ENCODE peak calls at places on chromosomes 12 and 14, in ten cellular contexts. I is tibial artery; E is astrocyte; Q is EH; Z is HEK293T; D is effector memory CD8-positive, alpha-beta T cell; O is epithelial cell of esophagus; B is lower lobe of right lung; T is activated T-cell treated with anti-CD3 and anti-CD28 coated beads for 24 hours; X is H54. J is an unnamed sample.

GRCh38 chr14:89304972-89305703 is 111.9 kb downstream of the FOXN3 start:
- DNase-seq in O (peak), I (peak), D (no peak), T (no peak), Q (peak), B (no peak), E (peak), Z (no peak), X (no peak), J (peak)

GRCh38 chr12:120404271-120404670 is 33.6 kb upstream of the COX6A1 start:
- DNase-seq in D (no peak), Z (no peak), B (no peak), I (no peak), T (no peak), E (no peak), Q (no peak), X (no peak), O (no peak), J (no peak)

GRCh38 chr14:81269100-81269978 is 48.6 kb upstream of the GTF2A1 start:
- DNase-seq in Z (peak), D (peak), O (peak), Q (peak), T (no peak), B (no peak), X (peak), E (peak), I (no peak), J (peak)

GRCh38 chr12:105477873-105478272 is 147.4 kb downstream of the C12orf75 start:
- DNase-seq in B (no peak), X (no peak), E (no peak), Z (no peak), I (no peak), Q (no peak), D (no peak), O (no peak), T (no peak), J (no peak)

GRCh38 chr12:1995205-1995896 is 8.9 kb downstream of the DCP1B start:
- DNase-seq in Q (no peak), O (no peak), Z (no peak), I (no peak), D (no peak), E (no peak), T (no peak), B (no peak), X (no peak), J (no peak)

GRCh38 chr12:71594214-71594948 is 69.3 kb downstream of the ZFC3H1 start:
- DNase-seq in O (no peak), D (no peak), B (no peak), X (no peak), I (no peak), Q (peak), Z (peak), T (no peak), E (no peak), J (no peak)

GRCh38 chr12:76866726-76867125 is 12.1 kb downstream of the CSRP2 start:
- DNase-seq in X (no peak), T (no peak), D (no peak), I (no peak), O (no peak), Z (no peak), B (no peak), E (peak), Q (peak), J (no peak)

GRCh38 chr14:24785698-24786097 is 151.7 kb upstream of the GZMB start:
- DNase-seq in O (no peak), Z (no peak), I (no peak), T (no peak), B (no peak), E (no peak), Q (no peak), X (no peak), D (no peak), J (no peak)

GRCh38 chr12:27279836-27280235 is 35.8 kb downstream of the STK38L start:
- DNase-seq in B (no peak), D (no peak), T (no peak), Z (no peak), I (no peak), O (no peak), Q (no peak), E (no peak), X (no peak), J (no peak)

GRCh38 chr12:82931349-82932116 is 244.8 kb downstream of the TMTC2 start:
- DNase-seq in O (peak), D (no peak), X (no peak), T (no peak), Z (no peak), Q (no peak), B (no peak), E (no peak), I (no peak), J (no peak)

GRCh38 chr12:124761876-124762275 is 101.8 kb downstream of the SCARB1 start:
- DNase-seq in Z (no peak), T (peak), Q (no peak), X (no peak), I (no peak), O (no peak), E (peak), B (no peak), D (no peak), J (no peak)

GRCh38 chr14:79483989-79484388 is 727.3 kb downstream of the DIO2 start:
- DNase-seq in Z (no peak), O (no peak), I (no peak), T (no peak), Q (no peak), X (no peak), E (no peak), B (no peak), D (no peak), J (no peak)

GRCh38 chr12:119227292-119227691 is 48.6 kb downstream of the HSPB8 start:
- DNase-seq in T (no peak), B (no peak), D (no peak), I (no peak), O (no peak), Q (no peak), Z (no peak), X (no peak), E (no peak), J (no peak)

GRCh38 chr12:103505371-103506236 is 9.8 kb upstream of the C12orf42 start:
- DNase-seq in B (no peak), E (no peak), O (peak), D (no peak), Q (no peak), T (peak), X (no peak), I (no peak), Z (no peak), J (no peak)

GRCh38 chr14:28515571-28515970 is 251.0 kb upstream of the FOXG1 start:
- DNase-seq in Q (no peak), I (no peak), T (no peak), B (no peak), O (peak), X (peak), Z (no peak), E (peak), D (no peak), J (no peak)

GRCh38 chr12:28814246-28814645 is 334.8 kb upstream of the FAR2 start:
- DNase-seq in D (no peak), Z (no peak), B (no peak), T (no peak), E (no peak), O (peak), X (no peak), I (no peak), Q (no peak), J (no peak)

GRCh38 chr12:93624595-93625294 is 52.3 kb downstream of the SOCS2 start:
- DNase-seq in Z (no peak), Q (peak), I (no peak), O (peak), T (no peak), X (peak), E (peak), D (no peak), B (no peak), J (peak)